ENCODE peak calls at places on chromosomes 3 and 15, in four cellular contexts. B is A549, J is K562, E is GM12878. H is an unnamed sample.

GRCh38 chr3:8472549-8472948 is 29.1 kb upstream of the LMCD1 start:
- DNase-seq in E (no peak), J (no peak), B (no peak), H (no peak)

GRCh38 chr3:98021821-98022220 is 13.3 kb downstream of the GABRR3 start:
- DNase-seq in B (no peak), J (no peak), E (no peak), H (no peak)

GRCh38 chr3:136042608-136043221 is 77.2 kb downstream of the PPP2R3A start:
- DNase-seq in E (no peak), J (peak; percentile 54), B (peak; percentile 19), H (peak; percentile 35)

GRCh38 chr3:158763421-158763820 is 31.2 kb upstream of the RARRES1 start:
- DNase-seq in J (no peak), E (no peak), B (no peak), H (no peak)

GRCh38 chr3:101646726-101647125 is 30.2 kb downstream of the ZBTB11 start:
- DNase-seq in B (no peak), J (no peak), E (no peak), H (no peak)

GRCh38 chr3:9183011-9183410 is 66.4 kb downstream of the SRGAP3 start:
- DNase-seq in E (no peak), B (no peak), J (no peak), H (no peak)

GRCh38 chr3:184766555-184767261 is 45.3 kb upstream of the VPS8 start:
- DNase-seq in J (peak; percentile 73), E (no peak), B (no peak), H (no peak)

GRCh38 chr3:89635137-89635536 is 527.7 kb downstream of the EPHA3 start:
- DNase-seq in E (no peak), J (no peak), B (no peak), H (no peak)

GRCh38 chr15:42042602-42043400 is 22.0 kb upstream of the PLA2G4E start:
- DNase-seq in B (no peak), J (no peak), E (no peak), H (no peak)

GRCh38 chr3:109897734-109898133 is 560.4 kb upstream of the DPPA4 start:
- DNase-seq in B (no peak), E (no peak), J (no peak), H (no peak)

GRCh38 chr3:14369675-14370669 is 32.4 kb upstream of the SLC6A6 start:
- DNase-seq in J (peak; percentile 61), E (no peak), B (peak; percentile 48), H (peak; percentile 41)
- TF ChIP-seq HDAC2 in J (no peak), E (no peak), B (no peak), H (no peak)

GRCh38 chr3:61858054-61858453 is 296.7 kb downstream of the PTPRG start:
- DNase-seq in J (no peak), E (no peak), B (no peak), H (no peak)
- TF ChIP-seq SMC3 in J (no peak), E (peak; percentile 53), B (peak; percentile 33), H (no peak)

GRCh38 chr15:68301300-68301699 is 23.8 kb downstream of the FEM1B start:
- DNase-seq in B (no peak), E (no peak), J (no peak), H (no peak)

GRCh38 chr15:68298336-68298735 is 20.8 kb downstream of the FEM1B start:
- DNase-seq in J (no peak), E (no peak), B (no peak), H (no peak)

GRCh38 chr15:68299436-68299835 is 21.9 kb downstream of the FEM1B start:
- DNase-seq in E (no peak), B (no peak), J (no peak), H (no peak)

GRCh38 chr15:68300115-68300940 is 22.8 kb downstream of the FEM1B start:
- DNase-seq in E (no peak), B (no peak), J (no peak), H (peak; percentile 83)

GRCh38 chr15:68298882-68299381 is 21.4 kb downstream of the FEM1B start:
- DNase-seq in E (peak; percentile 77), J (no peak), B (no peak), H (no peak)
- TF ChIP-seq POLR2A in E (no peak), J (no peak), B (no peak), H (no peak)

DNA sequence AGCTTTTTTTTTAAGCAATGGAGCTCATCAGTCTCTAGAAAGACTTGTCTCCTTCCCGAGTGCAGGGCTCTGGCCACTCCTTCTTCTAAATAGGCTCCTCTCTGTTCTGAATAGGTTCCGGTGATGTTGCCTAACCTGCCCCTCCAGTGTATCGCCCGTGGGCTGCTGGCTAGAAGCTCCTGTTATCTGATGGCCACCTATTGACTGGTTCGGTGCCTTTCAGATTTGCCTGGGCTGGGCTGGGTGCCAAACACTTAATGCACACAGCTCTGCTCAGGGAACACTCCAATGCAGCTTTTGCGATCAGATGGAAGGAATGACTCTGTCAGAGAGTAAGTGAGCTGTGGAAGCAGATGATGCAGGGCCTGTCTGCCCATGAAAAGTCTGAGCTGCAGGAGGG is 112.9 kb downstream of the CORO2B start:
- DNase-seq in J (peak; percentile 11), B (no peak), E (no peak), H (peak; percentile 10)
- TF ChIP-seq HDAC2 in J (no peak), B (no peak), E (no peak), H (no peak)

GRCh38 chr3:41370307-41370706 is 171.0 kb downstream of the CTNNB1 start:
- DNase-seq in E (no peak), B (no peak), J (no peak), H (no peak)

GRCh38 chr3:41364736-41365135 is 165.4 kb downstream of the CTNNB1 start:
- DNase-seq in E (no peak), B (no peak), J (no peak), H (no peak)

GRCh38 chr3:41363830-41364523 is 164.7 kb downstream of the CTNNB1 start:
- DNase-seq in B (no peak), J (no peak), E (no peak), H (peak; percentile 72)

GRCh38 chr3:41365973-41366372 is 166.7 kb downstream of the CTNNB1 start:
- DNase-seq in E (no peak), B (no peak), J (no peak), H (no peak)

DNA sequence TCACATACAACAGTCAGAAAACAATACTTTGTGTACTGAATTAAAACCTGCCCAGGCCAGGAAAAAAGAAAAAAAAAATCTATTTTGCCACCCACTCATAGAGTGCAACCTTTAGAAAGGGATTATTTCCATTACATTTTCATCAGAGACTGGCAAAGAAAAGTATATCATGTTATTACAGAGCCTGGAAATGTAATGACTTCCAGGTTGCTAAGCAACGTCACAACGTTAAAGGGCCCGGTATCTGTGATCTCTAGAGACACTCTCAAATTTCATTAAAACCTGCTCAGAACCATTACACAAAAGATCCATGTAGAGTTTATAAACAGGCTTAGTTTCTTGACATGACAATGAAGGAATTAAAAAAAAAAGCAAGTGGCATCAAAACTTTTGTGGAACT is 170.5 kb downstream of the CTNNB1 start:
- DNase-seq in E (no peak), J (no peak), B (no peak), H (no peak)
- TF ChIP-seq SMC3 in E (no peak), J (no peak), B (no peak), H (no peak)

GRCh38 chr3:194687638-194688206 is 2.0 kb downstream of the FAM43A start:
- DNase-seq in E (no peak), J (no peak), B (peak; percentile 41), H (no peak)
- TF ChIP-seq POLR2A in E (peak; percentile 87), J (no peak), B (no peak), H (no peak)

DNA sequence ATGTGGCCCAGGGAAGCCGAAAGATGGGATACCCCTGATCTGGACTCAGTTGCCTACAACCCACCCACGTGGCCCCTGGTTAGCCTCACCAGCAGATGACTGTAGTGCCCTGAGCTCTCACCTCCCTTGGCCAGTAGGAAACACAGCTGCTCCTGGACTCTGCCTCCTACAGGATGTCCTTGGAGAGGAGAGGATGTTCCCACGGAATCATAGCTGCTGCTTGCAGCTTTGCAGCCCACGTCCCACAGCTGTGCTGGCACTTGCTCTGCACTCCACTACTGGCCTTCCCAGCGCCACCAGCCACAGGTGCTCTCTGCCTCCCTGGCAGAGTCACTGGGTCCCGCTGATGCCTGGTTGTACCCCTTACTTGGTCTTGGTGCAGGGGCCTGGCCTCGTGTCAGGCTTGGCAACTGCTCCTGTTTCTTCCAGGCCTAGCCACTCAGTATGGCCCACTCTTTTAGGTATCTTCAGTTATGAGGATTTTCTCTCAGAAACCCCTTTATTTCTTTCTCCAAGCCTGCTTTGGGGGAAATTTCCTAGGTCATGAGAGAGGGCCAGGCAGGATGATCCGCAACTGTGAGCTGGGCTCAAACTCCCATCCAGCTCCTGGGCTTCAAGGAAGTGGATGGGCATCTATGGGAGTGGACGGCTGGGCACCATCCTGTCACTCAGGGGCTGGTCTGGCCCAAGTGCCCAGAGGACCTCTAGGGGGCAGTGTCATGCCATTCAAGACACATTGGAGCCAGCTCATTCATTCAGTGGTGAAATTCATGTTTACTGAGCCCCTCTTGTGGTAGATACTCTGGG is 16.3 kb upstream of the VILL start:
- DNase-seq in B (peak; percentile 80), E (no peak), J (peak; percentile 91), H (peak; percentile 56)
- TF ChIP-seq HDAC2 in B (no peak), E (no peak), J (no peak), H (no peak)

H was measured in HepG2.